ENCODE peak calls at places on chromosomes 5 and 9, in six cellular contexts. One of them, this sample, is unnamed.

GRCh38 chr9:111094433-111095421 is 56.5 kb upstream of the LPAR1 start:
- DNase-seq in effector memory CD4-positive, alpha-beta T cell: no peak
- DNase-seq in CD4-positive, alpha-beta memory T cell: no peak
- DNase-seq in pancreas: no peak
- DNase-seq in naive thymus-derived CD4-positive, alpha-beta T cell: no peak
- DNase-seq in body of pancreas: peak; percentile 56
- DNase-seq in this sample: peak; percentile 15

GRCh38 chr5:61332369-61332745 is 299 bp downstream of the ZSWIM6 start:
- DNase-seq in effector memory CD4-positive, alpha-beta T cell: no peak
- DNase-seq in CD4-positive, alpha-beta memory T cell: no peak
- DNase-seq in pancreas: no peak
- DNase-seq in naive thymus-derived CD4-positive, alpha-beta T cell: peak; percentile 37
- DNase-seq in body of pancreas: peak; percentile 48
- DNase-seq in this sample: peak; percentile 39

GRCh38 chr5:141713616-141714309 is 31.7 kb upstream of the ARAP3 start:
- DNase-seq in effector memory CD4-positive, alpha-beta T cell: no peak
- DNase-seq in CD4-positive, alpha-beta memory T cell: no peak
- DNase-seq in pancreas: no peak
- DNase-seq in naive thymus-derived CD4-positive, alpha-beta T cell: no peak
- DNase-seq in body of pancreas: no peak
- DNase-seq in this sample: no peak

GRCh38 chr5:110625376-110625999 is 101.0 kb downstream of the TMEM232 start:
- DNase-seq in effector memory CD4-positive, alpha-beta T cell: no peak
- DNase-seq in CD4-positive, alpha-beta memory T cell: peak; percentile 19
- DNase-seq in pancreas: no peak
- DNase-seq in naive thymus-derived CD4-positive, alpha-beta T cell: no peak
- DNase-seq in body of pancreas: no peak
- DNase-seq in this sample: no peak

GRCh38 chr9:124008855-124009834 is 2.4 kb upstream of the LHX2 start:
- DNase-seq in effector memory CD4-positive, alpha-beta T cell: no peak
- DNase-seq in CD4-positive, alpha-beta memory T cell: no peak
- DNase-seq in pancreas: no peak
- DNase-seq in naive thymus-derived CD4-positive, alpha-beta T cell: no peak
- DNase-seq in body of pancreas: no peak
- DNase-seq in this sample: no peak

GRCh38 chr9:137057545-137057944 is 3.7 kb upstream of the ENTPD2 start:
- DNase-seq in effector memory CD4-positive, alpha-beta T cell: no peak
- DNase-seq in CD4-positive, alpha-beta memory T cell: no peak
- DNase-seq in pancreas: no peak
- DNase-seq in naive thymus-derived CD4-positive, alpha-beta T cell: no peak
- DNase-seq in body of pancreas: no peak
- DNase-seq in this sample: no peak

GRCh38 chr9:123481209-123481865 is 125.3 kb downstream of the CRB2 start:
- DNase-seq in effector memory CD4-positive, alpha-beta T cell: no peak
- DNase-seq in CD4-positive, alpha-beta memory T cell: no peak
- DNase-seq in pancreas: no peak
- DNase-seq in naive thymus-derived CD4-positive, alpha-beta T cell: no peak
- DNase-seq in body of pancreas: no peak
- DNase-seq in this sample: peak; percentile 63

GRCh38 chr5:61357745-61358144 is 25.7 kb downstream of the ZSWIM6 start:
- DNase-seq in effector memory CD4-positive, alpha-beta T cell: no peak
- DNase-seq in CD4-positive, alpha-beta memory T cell: no peak
- DNase-seq in pancreas: no peak
- DNase-seq in naive thymus-derived CD4-positive, alpha-beta T cell: no peak
- DNase-seq in body of pancreas: no peak
- DNase-seq in this sample: no peak

GRCh38 chr9:88949961-88950340 is 41.3 kb upstream of the S1PR3 start:
- DNase-seq in effector memory CD4-positive, alpha-beta T cell: no peak
- DNase-seq in CD4-positive, alpha-beta memory T cell: no peak
- DNase-seq in pancreas: no peak
- DNase-seq in naive thymus-derived CD4-positive, alpha-beta T cell: no peak
- DNase-seq in body of pancreas: no peak
- DNase-seq in this sample: no peak

GRCh38 chr5:176438959-176439757 is 9.0 kb upstream of the FAF2 start:
- DNase-seq in effector memory CD4-positive, alpha-beta T cell: no peak
- DNase-seq in CD4-positive, alpha-beta memory T cell: no peak
- DNase-seq in pancreas: no peak
- DNase-seq in naive thymus-derived CD4-positive, alpha-beta T cell: no peak
- DNase-seq in body of pancreas: no peak
- DNase-seq in this sample: no peak

GRCh38 chr9:128912270-128912853 is 8.4 kb upstream of the PHYHD1 start:
- DNase-seq in effector memory CD4-positive, alpha-beta T cell: no peak
- DNase-seq in CD4-positive, alpha-beta memory T cell: no peak
- DNase-seq in pancreas: no peak
- DNase-seq in naive thymus-derived CD4-positive, alpha-beta T cell: no peak
- DNase-seq in body of pancreas: no peak
- DNase-seq in this sample: no peak

GRCh38 chr9:77647659-77648457 is at the start of gene GNA14:
- DNase-seq in effector memory CD4-positive, alpha-beta T cell: no peak
- DNase-seq in CD4-positive, alpha-beta memory T cell: no peak
- DNase-seq in pancreas: peak; percentile 13
- DNase-seq in naive thymus-derived CD4-positive, alpha-beta T cell: no peak
- DNase-seq in body of pancreas: no peak
- DNase-seq in this sample: peak; percentile 24

GRCh38 chr5:54224083-54224836 is 86.1 kb downstream of the ARL15 start:
- DNase-seq in effector memory CD4-positive, alpha-beta T cell: no peak
- DNase-seq in CD4-positive, alpha-beta memory T cell: no peak
- DNase-seq in pancreas: no peak
- DNase-seq in naive thymus-derived CD4-positive, alpha-beta T cell: no peak
- DNase-seq in body of pancreas: no peak
- DNase-seq in this sample: no peak

GRCh38 chr9:137067860-137068538 is 2.4 kb downstream of the SAPCD2 start:
- DNase-seq in effector memory CD4-positive, alpha-beta T cell: peak; percentile 74
- DNase-seq in CD4-positive, alpha-beta memory T cell: peak; percentile 85
- DNase-seq in pancreas: peak; percentile 91
- DNase-seq in naive thymus-derived CD4-positive, alpha-beta T cell: peak; percentile 85
- DNase-seq in body of pancreas: peak; percentile 84
- DNase-seq in this sample: peak; percentile 90

GRCh38 chr5:124790895-124791732 is 44.7 kb upstream of the ZNF608 start:
- DNase-seq in effector memory CD4-positive, alpha-beta T cell: no peak
- DNase-seq in CD4-positive, alpha-beta memory T cell: no peak
- DNase-seq in pancreas: no peak
- DNase-seq in naive thymus-derived CD4-positive, alpha-beta T cell: no peak
- DNase-seq in body of pancreas: no peak
- DNase-seq in this sample: peak; percentile 26

GRCh38 chr5:7876867-7877266 is 7.9 kb downstream of the MTRR start:
- DNase-seq in effector memory CD4-positive, alpha-beta T cell: no peak
- DNase-seq in CD4-positive, alpha-beta memory T cell: no peak
- DNase-seq in pancreas: no peak
- DNase-seq in naive thymus-derived CD4-positive, alpha-beta T cell: no peak
- DNase-seq in body of pancreas: no peak
- DNase-seq in this sample: no peak

GRCh38 chr9:133916159-133916541 is 76.0 kb downstream of the VAV2 start:
- DNase-seq in effector memory CD4-positive, alpha-beta T cell: no peak
- DNase-seq in CD4-positive, alpha-beta memory T cell: no peak
- DNase-seq in pancreas: no peak
- DNase-seq in naive thymus-derived CD4-positive, alpha-beta T cell: no peak
- DNase-seq in body of pancreas: peak; percentile 46
- DNase-seq in this sample: no peak

DNA sequence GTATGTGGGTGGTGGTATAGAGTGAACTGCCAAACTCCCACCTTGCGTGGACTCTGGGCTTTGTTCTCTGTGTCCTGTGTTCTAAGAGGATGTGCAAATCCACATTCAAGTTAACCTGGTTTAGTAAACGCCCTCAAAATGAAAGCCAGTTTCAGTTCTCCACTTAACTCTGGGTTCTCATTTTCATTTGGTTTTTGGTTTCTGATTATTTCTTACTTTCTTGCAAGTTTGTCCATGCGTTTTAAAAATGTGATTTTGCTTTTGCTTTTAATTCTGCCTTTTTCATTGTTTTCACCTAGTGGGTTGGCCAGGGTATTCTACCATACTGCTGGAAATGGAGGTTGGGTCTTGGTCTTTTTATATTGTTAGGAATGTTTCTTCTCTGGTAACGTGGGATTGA is 38.2 kb downstream of the GALNT10 start:
- DNase-seq in effector memory CD4-positive, alpha-beta T cell: no peak
- DNase-seq in CD4-positive, alpha-beta memory T cell: no peak
- DNase-seq in pancreas: no peak
- DNase-seq in naive thymus-derived CD4-positive, alpha-beta T cell: no peak
- DNase-seq in body of pancreas: no peak
- DNase-seq in this sample: no peak
- H3K4me3 ChIP-seq in effector memory CD4-positive, alpha-beta T cell: no peak overlapping the region
- H3K4me3 ChIP-seq in CD4-positive, alpha-beta memory T cell: no peak overlapping the region
- H3K4me3 ChIP-seq in pancreas: no peak overlapping the region
- H3K4me3 ChIP-seq in naive thymus-derived CD4-positive, alpha-beta T cell: no peak overlapping the region
- H3K4me3 ChIP-seq in body of pancreas: no peak overlapping the region
- H3K4me3 ChIP-seq in this sample: no peak overlapping the region

GRCh38 chr9:37937403-37937802 is 33.5 kb upstream of the SLC25A51 start:
- DNase-seq in effector memory CD4-positive, alpha-beta T cell: no peak
- DNase-seq in CD4-positive, alpha-beta memory T cell: no peak
- DNase-seq in pancreas: no peak
- DNase-seq in naive thymus-derived CD4-positive, alpha-beta T cell: no peak
- DNase-seq in body of pancreas: no peak
- DNase-seq in this sample: no peak
- H3K27ac ChIP-seq in effector memory CD4-positive, alpha-beta T cell: no peak overlapping the region
- H3K27ac ChIP-seq in CD4-positive, alpha-beta memory T cell: no peak overlapping the region
- H3K27ac ChIP-seq in pancreas: no peak overlapping the region
- H3K27ac ChIP-seq in naive thymus-derived CD4-positive, alpha-beta T cell: no peak overlapping the region
- H3K27ac ChIP-seq in body of pancreas: no peak overlapping the region
- H3K27ac ChIP-seq in this sample: no peak overlapping the region

GRCh38 chr5:154850255-154851062 is at the start of gene FAXDC2:
- DNase-seq in effector memory CD4-positive, alpha-beta T cell: no peak
- DNase-seq in CD4-positive, alpha-beta memory T cell: no peak
- DNase-seq in pancreas: peak; percentile 50
- DNase-seq in naive thymus-derived CD4-positive, alpha-beta T cell: no peak
- DNase-seq in body of pancreas: peak; percentile 72
- DNase-seq in this sample: peak; percentile 48
- H3K4me3 ChIP-seq in effector memory CD4-positive, alpha-beta T cell: no peak within 1 kb of the TSS
- H3K4me3 ChIP-seq in CD4-positive, alpha-beta memory T cell: no peak within 1 kb of the TSS
- H3K4me3 ChIP-seq in pancreas: peak within 1 kb of the TSS; percentile 36
- H3K4me3 ChIP-seq in naive thymus-derived CD4-positive, alpha-beta T cell: no peak within 1 kb of the TSS
- H3K4me3 ChIP-seq in body of pancreas: no peak within 1 kb of the TSS
- H3K4me3 ChIP-seq in this sample: peak within 1 kb of the TSS; percentile 43

GRCh38 chr9:112631313-112631712 is 86.6 kb downstream of the INIP start:
- DNase-seq in effector memory CD4-positive, alpha-beta T cell: no peak
- DNase-seq in CD4-positive, alpha-beta memory T cell: no peak
- DNase-seq in pancreas: no peak
- DNase-seq in naive thymus-derived CD4-positive, alpha-beta T cell: no peak
- DNase-seq in body of pancreas: peak; percentile 16
- DNase-seq in this sample: no peak

GRCh38 chr9:112624711-112625707 is 92.9 kb downstream of the INIP start:
- DNase-seq in effector memory CD4-positive, alpha-beta T cell: no peak
- DNase-seq in CD4-positive, alpha-beta memory T cell: no peak
- DNase-seq in pancreas: no peak
- DNase-seq in naive thymus-derived CD4-positive, alpha-beta T cell: no peak
- DNase-seq in body of pancreas: no peak
- DNase-seq in this sample: no peak

DNA sequence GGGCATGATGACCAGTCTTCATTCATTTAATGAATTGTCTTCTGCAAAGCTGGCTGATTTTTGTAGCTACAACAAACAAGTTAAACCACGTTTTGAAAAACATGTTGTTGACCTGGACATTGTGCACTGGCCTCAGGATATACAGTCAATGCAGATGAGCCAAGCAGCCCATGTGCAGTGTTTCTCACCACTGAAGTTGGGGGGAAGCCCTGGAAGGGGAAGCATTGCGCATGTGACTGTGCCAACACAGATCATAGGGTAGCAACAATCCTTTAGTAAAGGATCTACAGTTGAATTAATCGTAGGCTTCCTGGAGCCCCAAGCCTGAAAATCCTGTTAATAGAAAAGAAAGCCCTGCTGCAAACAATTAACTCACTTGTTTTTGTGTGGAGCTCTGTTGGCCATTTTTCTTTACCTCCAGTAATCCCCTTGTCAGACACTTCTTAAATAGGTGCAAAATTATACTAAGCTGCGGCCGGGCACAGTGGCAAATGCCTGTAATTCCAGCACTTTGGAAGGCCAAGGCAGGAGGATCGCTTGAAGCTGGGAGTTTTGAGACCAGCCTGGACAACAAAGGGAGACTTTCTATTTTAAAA is 87.9 kb downstream of the INIP start:
- DNase-seq in effector memory CD4-positive, alpha-beta T cell: no peak
- DNase-seq in CD4-positive, alpha-beta memory T cell: no peak
- DNase-seq in pancreas: no peak
- DNase-seq in naive thymus-derived CD4-positive, alpha-beta T cell: no peak
- DNase-seq in body of pancreas: no peak
- DNase-seq in this sample: no peak
- H3K27ac ChIP-seq in effector memory CD4-positive, alpha-beta T cell: no peak overlapping the region
- H3K27ac ChIP-seq in CD4-positive, alpha-beta memory T cell: no peak overlapping the region
- H3K27ac ChIP-seq in pancreas: no peak overlapping the region
- H3K27ac ChIP-seq in naive thymus-derived CD4-positive, alpha-beta T cell: no peak overlapping the region
- H3K27ac ChIP-seq in body of pancreas: no peak overlapping the region
- H3K27ac ChIP-seq in this sample: no peak overlapping the region

DNA sequence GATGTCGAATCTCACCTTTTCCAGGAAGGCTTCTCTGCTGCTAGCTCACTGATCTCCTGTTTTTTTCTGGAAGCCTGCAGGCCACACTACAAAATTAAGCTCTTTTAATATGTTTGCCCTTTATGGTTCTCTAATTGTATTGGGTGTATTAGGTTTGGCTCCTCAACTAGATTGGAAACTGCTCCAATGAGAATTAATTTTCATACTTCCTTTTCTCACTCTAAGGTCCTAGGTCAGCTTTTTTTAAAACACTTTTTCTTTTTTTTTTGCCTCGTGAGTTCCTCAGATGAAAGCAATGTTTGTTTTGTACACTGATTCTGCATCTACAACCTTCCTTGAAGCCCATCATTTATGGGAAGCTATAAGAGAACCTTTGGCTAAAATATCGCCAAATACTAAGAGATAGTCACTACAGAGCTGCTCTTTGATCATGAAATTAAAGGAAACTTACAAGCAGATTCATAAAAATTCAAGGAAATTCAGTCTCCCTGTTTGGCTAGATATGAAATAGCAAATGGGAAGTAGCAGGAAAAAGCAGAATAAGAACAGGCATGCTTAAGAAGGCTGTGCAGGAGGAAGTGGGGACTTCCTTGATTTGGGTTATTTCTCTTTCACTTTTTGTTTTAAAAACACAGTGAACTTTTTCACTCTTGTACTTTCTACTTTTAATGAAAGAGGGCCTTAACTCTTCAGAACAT is 55.2 kb upstream of the FYB1 start:
- DNase-seq in effector memory CD4-positive, alpha-beta T cell: no peak
- DNase-seq in CD4-positive, alpha-beta memory T cell: peak; percentile 46
- DNase-seq in pancreas: no peak
- DNase-seq in naive thymus-derived CD4-positive, alpha-beta T cell: peak; percentile 29
- DNase-seq in body of pancreas: no peak
- DNase-seq in this sample: no peak
- H3K4me3 ChIP-seq in effector memory CD4-positive, alpha-beta T cell: peak overlapping the region; percentile 36
- H3K4me3 ChIP-seq in CD4-positive, alpha-beta memory T cell: peak overlapping the region; percentile 20
- H3K4me3 ChIP-seq in pancreas: no peak overlapping the region
- H3K4me3 ChIP-seq in naive thymus-derived CD4-positive, alpha-beta T cell: peak overlapping the region; percentile 59
- H3K4me3 ChIP-seq in body of pancreas: no peak overlapping the region
- H3K4me3 ChIP-seq in this sample: no peak overlapping the region